ENCODE peak calls at places on chromosomes 12 and 14, in eight cellular contexts. B is heart left ventricle, A is body of pancreas, Y is mammary epithelial cell, T is cardiac fibroblast, O is fibroblast of villous mesenchyme, X is progenitor cell of endocrine pancreas, D is neural progenitor cell. K is an unnamed sample.

GRCh38 chr12:76018111-76018510 is 13.5 kb downstream of the PHLDA1 start:
- DNase-seq in A (no peak), T (peak; percentile 85), O (peak; percentile 71), X (no peak), B (peak; percentile 70), D (peak; percentile 30), Y (no peak), K (peak; percentile 88)

GRCh38 chr14:84579292-84579691 is 950.7 kb upstream of the FLRT2 start:
- DNase-seq in Y (no peak), O (no peak), D (no peak), T (no peak), X (no peak), B (no peak), A (no peak), K (peak; percentile 9)

GRCh38 chr12:27539191-27539631 is 15.2 kb downstream of the PPFIBP1 start:
- DNase-seq in B (no peak), D (no peak), T (peak; percentile 65), O (peak; percentile 95), Y (no peak), A (no peak), X (no peak), K (peak; percentile 88)

GRCh38 chr12:130460611-130461478 is 123.2 kb downstream of the PIWIL1 start:
- DNase-seq in T (no peak), B (no peak), A (no peak), O (no peak), Y (no peak), X (no peak), D (no peak), K (no peak)

GRCh38 chr12:123388948-123389559 is 5.1 kb downstream of the KMT5A start:
- DNase-seq in Y (no peak), B (no peak), O (no peak), X (peak; percentile 22), T (no peak), A (no peak), D (no peak), K (no peak)

GRCh38 chr12:12901158-12901791 is 9.9 kb downstream of the GPRC5A start:
- DNase-seq in O (peak; percentile 99), Y (peak; percentile 96), X (no peak), A (peak; percentile 26), D (peak; percentile 24), T (peak; percentile 92), B (peak; percentile 50), K (peak; percentile 98)

GRCh38 chr12:64610660-64611429 is 550 bp downstream of the RASSF3 start:
- DNase-seq in Y (peak; percentile 59), O (peak; percentile 58), B (peak; percentile 71), D (peak; percentile 80), T (peak; percentile 61), A (peak; percentile 64), X (peak; percentile 52), K (peak; percentile 60)

GRCh38 chr14:75453817-75454434 is 26.1 kb downstream of the JDP2 start:
- DNase-seq in O (no peak), T (no peak), X (no peak), Y (no peak), D (peak; percentile 33), B (no peak), A (no peak), K (no peak)

GRCh38 chr12:45243963-45244362 is 28.1 kb downstream of the ANO6 start:
- DNase-seq in B (no peak), X (no peak), Y (no peak), A (no peak), T (no peak), O (no peak), D (no peak), K (no peak)

GRCh38 chr12:71972441-71973074 is 33.9 kb downstream of the TPH2 start:
- DNase-seq in O (no peak), B (no peak), D (no peak), X (no peak), T (no peak), A (peak; percentile 42), Y (no peak), K (no peak)

GRCh38 chr12:92702754-92703679 is at the start of gene PLEKHG7:
- DNase-seq in Y (no peak), X (no peak), A (peak; percentile 53), D (no peak), O (no peak), T (no peak), B (no peak), K (no peak)

GRCh38 chr12:126069549-126070165 is 1004.4 kb downstream of the AACS start:
- DNase-seq in T (peak; percentile 54), D (peak; percentile 85), X (peak; percentile 52), A (peak; percentile 65), B (no peak), O (peak; percentile 56), Y (peak; percentile 36), K (peak; percentile 51)

GRCh38 chr14:103558071-103558882 is 4.2 kb downstream of the BAG5 start:
- DNase-seq in Y (no peak), A (no peak), T (peak; percentile 38), B (no peak), O (peak; percentile 94), D (no peak), X (no peak), K (peak; percentile 84)

GRCh38 chr14:54631016-54631415 is 64.1 kb downstream of the SAMD4A start:
- DNase-seq in X (no peak), A (no peak), Y (no peak), T (no peak), B (no peak), O (no peak), D (no peak), K (no peak)

GRCh38 chr12:78086553-78087362 is 256.1 kb downstream of the NAV3 start:
- DNase-seq in T (no peak), B (no peak), A (no peak), D (no peak), X (no peak), O (no peak), Y (no peak), K (peak; percentile 41)
- TF ChIP-seq CTCF in T (peak; percentile 39), B (no peak), A (no peak), D (peak; percentile 19), X (peak; percentile 23), O (peak; percentile 32), Y (peak; percentile 9), K (peak; percentile 48)

GRCh38 chr12:102300824-102301461 is 103.3 kb upstream of the PMCH start:
- DNase-seq in Y (peak; percentile 63), B (no peak), D (peak; percentile 55), X (no peak), A (peak; percentile 44), T (peak; percentile 68), O (peak; percentile 79), K (peak; percentile 79)
- TF ChIP-seq CTCF in Y (peak; percentile 62), B (peak; percentile 14), D (peak; percentile 57), X (peak; percentile 34), A (peak; percentile 73), T (peak; percentile 45), O (peak; percentile 62), K (peak; percentile 57)

GRCh38 chr14:105347587-105347968 is 33.0 kb downstream of the PACS2 start:
- DNase-seq in A (no peak), D (no peak), T (no peak), O (no peak), Y (no peak), X (no peak), B (no peak), K (no peak)

GRCh38 chr14:105348169-105348944 is 33.8 kb downstream of the PACS2 start:
- DNase-seq in A (no peak), X (no peak), Y (no peak), B (no peak), T (no peak), O (no peak), D (no peak), K (no peak)

GRCh38 chr14:105346200-105346533 is 31.6 kb downstream of the PACS2 start:
- DNase-seq in Y (no peak), D (no peak), O (no peak), A (no peak), B (no peak), X (no peak), T (no peak), K (no peak)

GRCh38 chr14:105348945-105349699 is 34.6 kb downstream of the PACS2 start:
- DNase-seq in X (no peak), O (no peak), T (no peak), D (no peak), Y (no peak), B (no peak), A (no peak), K (no peak)

DNA sequence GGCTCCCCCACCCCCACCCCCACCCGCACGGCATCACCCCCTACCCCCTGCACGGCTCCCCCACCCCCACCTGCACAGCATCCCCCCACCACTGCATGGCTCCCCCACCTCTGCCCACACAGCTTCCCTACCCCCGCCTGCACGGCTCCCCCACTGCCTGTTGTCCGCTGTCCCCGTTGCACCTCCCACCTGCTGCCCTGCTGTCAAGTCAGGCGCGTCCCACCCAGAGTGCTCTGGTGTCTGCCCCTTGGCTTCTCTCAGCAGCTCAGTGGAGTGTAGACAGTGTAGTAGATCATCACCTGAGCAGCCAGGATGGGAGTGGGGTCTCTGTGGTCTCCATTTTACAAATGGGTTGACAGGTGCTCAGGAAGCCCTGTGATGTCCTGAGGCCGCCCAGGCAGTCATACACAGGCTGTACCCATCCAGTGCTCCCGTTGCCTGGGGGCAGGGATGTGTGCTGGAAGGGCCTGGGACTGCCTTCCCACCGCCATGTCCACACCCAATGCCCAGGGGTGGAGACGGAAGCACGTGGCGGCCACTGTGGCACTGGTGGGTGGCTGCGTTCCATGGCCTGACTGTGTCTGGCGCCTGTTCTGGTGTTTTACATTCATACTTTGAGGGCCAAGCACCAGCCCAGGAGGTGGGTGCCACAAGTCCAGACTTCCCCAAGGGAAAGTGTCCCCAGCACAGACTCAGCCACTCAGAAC is 32.5 kb downstream of the PACS2 start:
- DNase-seq in B (no peak), Y (no peak), X (no peak), O (no peak), T (no peak), A (no peak), D (no peak), K (no peak)
- TF ChIP-seq CTCF in B (no peak), Y (no peak), X (no peak), O (no peak), T (no peak), A (no peak), D (no peak), K (no peak)

GRCh38 chr12:59318940-59319339 is 276.9 kb upstream of the SLC16A7 start:
- DNase-seq in Y (no peak), O (no peak), T (no peak), B (no peak), A (no peak), D (no peak), X (no peak), K (no peak)

GRCh38 chr12:59320112-59320511 is 275.7 kb upstream of the SLC16A7 start:
- DNase-seq in Y (no peak), B (no peak), A (no peak), X (no peak), D (no peak), T (no peak), O (no peak), K (no peak)

GRCh38 chr12:59317598-59317997 is 278.2 kb upstream of the SLC16A7 start:
- DNase-seq in T (no peak), D (no peak), B (no peak), A (no peak), O (no peak), X (no peak), Y (no peak), K (no peak)

GRCh38 chr12:59314209-59314608 is 281.6 kb upstream of the SLC16A7 start:
- DNase-seq in D (no peak), A (no peak), O (no peak), Y (no peak), B (no peak), X (no peak), T (no peak), K (no peak)

DNA sequence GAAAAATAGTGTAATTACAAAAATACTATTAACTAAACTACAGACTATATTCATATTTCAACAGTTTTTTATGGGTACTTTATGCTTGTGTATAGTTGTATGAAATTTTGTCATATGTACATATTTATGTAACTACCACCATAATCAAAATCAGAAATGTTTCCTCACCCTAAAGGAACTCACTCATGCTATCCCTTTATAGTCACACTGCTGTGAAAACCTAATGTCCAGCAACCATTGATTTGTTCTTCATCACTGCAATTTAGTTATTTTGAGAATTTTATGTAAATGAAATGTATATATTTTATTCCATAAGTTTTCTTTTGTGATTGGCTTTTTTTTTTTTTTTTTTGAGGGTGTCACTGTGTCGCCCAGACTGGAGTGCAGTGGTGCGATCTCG is 278.9 kb upstream of the SLC16A7 start:
- DNase-seq in B (no peak), O (no peak), T (no peak), X (no peak), Y (no peak), D (no peak), A (no peak), K (no peak)
- TF ChIP-seq CTCF in B (no peak), O (no peak), T (no peak), X (no peak), Y (no peak), D (no peak), A (no peak), K (no peak)

K was measured in choroid plexus epithelial cell.